ENCODE peak calls at places on chromosomes 4 and X, in seven cellular contexts. J is mesendoderm; B is endothelial cell of umbilical vein; K is pancreas; P is NT2/D1; D is cardiac muscle cell; L is CD8-positive, alpha-beta memory T cell. Z is an unnamed sample. For H3K36me3, the result is how much of the 10 kb centered on the place peaks cover.

GRCh38 chr4:70505152-70505748 is 13.1 kb upstream of the AMTN start:
- DNase-seq in J (peak), D (peak), B (peak), K (peak), P (peak), L (peak), Z (no peak)

GRCh38 chrX:72609313-72609712 is 36.7 kb upstream of the HDAC8 start:
- DNase-seq in L (no peak), J (peak), K (no peak), B (peak), P (no peak), D (no peak), Z (no peak)

GRCh38 chrX:97398030-97398551 is 514.4 kb downstream of the RPA4 start:
- DNase-seq in D (no peak), K (no peak), L (no peak), P (no peak), B (no peak), J (no peak), Z (no peak)

GRCh38 chr4:16508968-16509367 is 282.7 kb upstream of the TAPT1 start:
- DNase-seq in D (no peak), L (no peak), J (peak), K (no peak), B (no peak), P (peak), Z (no peak)

GRCh38 chrX:53716328-53717088 is 30.0 kb upstream of the HUWE1 start:
- DNase-seq in J (no peak), K (no peak), B (peak), D (no peak), L (peak), P (no peak), Z (no peak)

GRCh38 chr4:3365871-3366842 is 73.3 kb downstream of the RGS12 start:
- DNase-seq in L (no peak), J (no peak), B (no peak), P (no peak), D (no peak), K (no peak), Z (no peak)

GRCh38 chr4:70718811-70719604 is 2.8 kb upstream of the RUFY3 start:
- DNase-seq in L (no peak), B (no peak), P (no peak), J (no peak), K (no peak), D (no peak), Z (no peak)

GRCh38 chr4:98663226-98664006 is 5.0 kb upstream of the TSPAN5 start:
- DNase-seq in D (no peak), L (peak), B (no peak), J (no peak), P (no peak), K (no peak), Z (peak)

GRCh38 chr4:143085224-143085623 is 99.5 kb upstream of the USP38 start:
- DNase-seq in J (no peak), D (no peak), K (no peak), L (no peak), B (peak), P (no peak), Z (no peak)

GRCh38 chr4:54224960-54225670 is 4.0 kb upstream of the PDGFRA start:
- DNase-seq in L (no peak), P (no peak), J (peak), K (no peak), D (peak), B (no peak), Z (no peak)

GRCh38 chr4:68658672-68659071 is 11.8 kb downstream of the UGT2B15 start:
- DNase-seq in L (no peak), J (no peak), K (no peak), D (no peak), B (no peak), P (no peak), Z (no peak)

GRCh38 chr4:127616898-127617297 is 15.9 kb upstream of the INTU start:
- DNase-seq in K (no peak), P (no peak), D (no peak), J (no peak), B (no peak), L (no peak), Z (no peak)

GRCh38 chr4:5203925-5204324 is 152.6 kb downstream of the STK32B start:
- DNase-seq in D (no peak), P (no peak), K (no peak), L (no peak), B (no peak), J (no peak), Z (no peak)
- H3K4me3 ChIP-seq in D (no peak), P (no peak), K (no peak), L (no peak), B (no peak), J (no peak), Z (no peak)

GRCh38 chr4:176508780-176509331 is 189.1 kb downstream of the SPCS3 start:
- DNase-seq in J (no peak), D (no peak), B (no peak), P (no peak), K (no peak), L (no peak), Z (no peak)
- H3K36me3 ChIP-seq in J (under half), D (under half), B (under half), P (under half), K (under half), L (under half), Z (under half)

GRCh38 chr4:40283968-40284367 is 51.2 kb upstream of the CHRNA9 start:
- DNase-seq in D (no peak), J (peak), P (no peak), K (no peak), L (peak), B (no peak), Z (no peak)
- H3K4me3 ChIP-seq in D (no peak), J (no peak), P (no peak), K (no peak), L (no peak), B (no peak), Z (no peak)

GRCh38 chr4:182896421-182896820 is 20.8 kb downstream of the DCTD start:
- DNase-seq in J (no peak), P (no peak), B (no peak), D (no peak), L (no peak), K (no peak), Z (no peak)
- H3K36me3 ChIP-seq in J (under half), P (half or more), B (under half), D (under half), L (under half), K (under half), Z (under half)

GRCh38 chrX:110167952-110168451 is 149.9 kb downstream of the AMMECR1 start:
- DNase-seq in D (peak), P (no peak), J (peak), B (no peak), K (no peak), L (peak), Z (no peak)
- H3K4me3 ChIP-seq in D (no peak), P (no peak), J (no peak), B (no peak), K (no peak), L (no peak), Z (no peak)

DNA sequence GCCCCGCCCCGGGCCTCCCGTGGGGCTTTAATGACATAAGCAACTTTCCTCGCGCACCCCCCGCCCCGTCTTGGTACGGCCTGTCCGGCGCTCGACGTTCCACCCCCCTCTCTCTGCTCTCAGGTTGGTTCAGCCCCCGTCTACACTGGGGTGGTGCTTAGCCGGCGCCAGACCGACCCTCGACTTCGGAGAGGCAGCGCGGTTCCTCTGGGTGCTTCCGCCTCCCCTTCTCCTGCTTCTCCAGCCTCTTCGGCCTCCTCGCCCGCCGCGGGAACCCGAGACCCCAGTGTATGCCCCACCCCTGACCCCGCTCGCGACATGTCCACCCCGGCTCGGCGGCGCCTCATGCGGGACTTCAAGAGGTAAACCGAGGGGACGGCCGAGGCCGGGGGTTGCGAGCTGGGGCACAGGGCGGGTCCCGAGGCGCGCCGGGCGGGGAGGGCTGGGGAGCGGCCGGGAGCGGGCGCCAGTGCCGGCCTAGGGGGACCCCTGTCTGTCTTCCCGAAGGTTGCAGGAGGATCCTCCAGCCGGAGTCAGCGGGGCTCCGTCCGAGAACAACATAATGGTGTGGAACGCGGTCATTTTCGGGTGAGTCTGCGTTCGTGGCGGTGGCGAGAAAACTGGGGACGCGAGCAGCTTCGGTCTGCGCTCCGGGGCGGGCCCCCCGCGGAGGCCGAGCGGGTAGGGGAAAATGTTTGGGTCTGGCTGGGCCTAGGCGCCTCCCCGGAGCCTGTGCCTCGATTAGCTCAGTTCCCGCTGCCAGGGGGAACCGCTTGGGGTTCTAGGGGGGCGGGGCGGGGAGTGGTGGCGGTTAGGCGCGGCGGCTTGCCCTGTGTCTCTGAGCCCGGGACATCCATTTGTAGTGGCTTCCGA is at the start of gene UBE2A:
- DNase-seq in J (peak), B (peak), K (peak), P (peak), L (peak), D (peak), Z (peak)
- H3K36me3 ChIP-seq in J (under half), B (under half), K (under half), P (under half), L (under half), D (under half), Z (under half)

GRCh38 chr4:84482564-84483563 is 16.2 kb downstream of the NKX6-1 start:
- DNase-seq in P (no peak), L (no peak), J (peak), K (no peak), D (peak), B (no peak), Z (peak)
- H3K4me3 ChIP-seq in P (no peak), L (no peak), J (no peak), K (no peak), D (peak), B (no peak), Z (no peak)

DNA sequence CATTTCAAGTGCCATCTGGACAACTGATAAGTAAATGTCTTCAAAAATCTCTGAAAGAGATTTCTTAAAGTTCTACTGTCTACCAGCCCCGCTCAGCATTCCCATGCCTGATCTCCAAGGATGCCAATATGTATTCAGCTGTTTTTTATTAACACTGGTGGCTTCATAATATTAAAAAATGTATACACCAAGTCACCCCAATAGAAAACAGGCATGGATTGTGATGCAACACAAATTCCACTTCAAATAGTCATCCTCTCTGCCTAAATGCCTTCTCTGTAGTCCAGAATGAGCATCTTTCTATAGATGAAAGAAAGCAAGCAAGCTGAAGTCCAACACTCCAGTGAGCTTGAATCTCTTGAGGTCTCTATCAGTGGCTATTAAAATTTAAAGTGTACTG is 152.2 kb upstream of the PPARGC1A start:
- DNase-seq in B (no peak), L (no peak), K (no peak), P (no peak), D (no peak), J (no peak), Z (no peak)
- H3K36me3 ChIP-seq in B (under half), L (under half), K (under half), P (under half), D (under half), J (under half), Z (under half)

DNA sequence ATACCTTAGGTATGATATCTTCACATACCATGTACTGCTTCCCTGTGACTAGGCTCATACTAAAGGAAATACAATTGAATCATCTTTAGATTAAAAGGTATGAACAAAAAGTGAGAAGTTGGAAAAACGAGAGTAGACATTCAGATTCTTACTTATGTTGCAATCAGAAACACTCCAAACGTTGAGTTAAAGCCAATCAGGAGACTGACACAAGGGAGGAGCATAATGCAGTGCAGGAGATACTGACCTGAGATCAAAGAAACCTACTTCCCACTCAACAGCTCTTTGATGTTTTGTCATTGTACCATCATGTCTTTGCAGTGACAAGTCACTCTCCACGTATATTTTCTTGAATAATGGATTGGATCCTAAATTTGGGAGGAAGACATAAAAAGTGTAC is 8.9 kb upstream of the PCDH18 start:
- DNase-seq in B (no peak), L (no peak), P (no peak), K (no peak), D (no peak), J (peak), Z (no peak)
- H3K4me3 ChIP-seq in B (no peak), L (no peak), P (no peak), K (no peak), D (no peak), J (no peak), Z (no peak)

DNA sequence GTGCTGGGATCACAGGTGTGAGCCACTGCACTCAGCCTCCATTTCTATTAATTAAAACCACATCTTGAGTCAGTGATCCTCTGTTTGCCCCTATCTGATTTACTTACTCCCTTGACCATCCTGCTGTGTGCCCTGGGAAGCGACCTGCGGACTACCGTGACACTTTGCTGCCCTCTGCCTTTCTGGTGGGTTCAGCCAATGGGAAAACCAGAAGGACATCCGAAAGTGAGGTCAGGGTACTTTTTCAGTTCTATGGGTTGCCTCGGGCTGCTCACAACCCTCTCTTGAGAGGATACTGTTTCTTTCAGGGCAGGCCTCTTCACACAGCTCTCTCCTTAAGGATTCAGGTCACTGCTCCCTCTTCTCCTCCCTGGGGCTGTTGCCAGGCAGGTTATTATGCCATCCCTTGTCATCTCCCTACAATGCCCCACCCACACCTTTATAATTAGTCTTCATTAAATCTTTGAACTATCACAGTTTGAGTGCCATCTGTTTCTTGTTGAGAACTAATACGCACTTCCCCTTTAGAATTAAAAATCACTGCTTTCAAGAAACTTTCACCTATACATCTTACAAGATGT is 21.4 kb downstream of the PLAC8 start:
- DNase-seq in K (no peak), B (no peak), D (no peak), J (peak), P (no peak), L (no peak), Z (no peak)
- H3K36me3 ChIP-seq in K (under half), B (under half), D (under half), J (under half), P (under half), L (half or more), Z (under half)